ENCODE peak calls at places on chromosomes 16 and 17, in four cellular contexts. One of them, this sample, is unnamed.

GRCh38 chr17:78019367-78019975 is 61.0 kb downstream of the TNRC6C start:
- DNase-seq in HL-60: no peak
- DNase-seq in M059J: peak
- DNase-seq in GM04504: no peak
- DNase-seq in this sample: no peak

GRCh38 chr16:46582313-46582712 is 38.9 kb downstream of the SHCBP1 start:
- DNase-seq in M059J: no peak
- DNase-seq in GM04504: no peak
- DNase-seq in HL-60: no peak
- DNase-seq in this sample: no peak

GRCh38 chr17:71224824-71225575 is 895.8 kb upstream of the SOX9 start:
- DNase-seq in M059J: peak
- DNase-seq in HL-60: no peak
- DNase-seq in GM04504: no peak
- DNase-seq in this sample: no peak

GRCh38 chr17:33401253-33401652 is 108.2 kb upstream of the ASIC2 start:
- DNase-seq in HL-60: no peak
- DNase-seq in GM04504: no peak
- DNase-seq in M059J: no peak
- DNase-seq in this sample: no peak

GRCh38 chr16:87526238-87526947 is 33.6 kb upstream of the ZCCHC14 start:
- DNase-seq in M059J: no peak
- DNase-seq in HL-60: no peak
- DNase-seq in GM04504: no peak
- DNase-seq in this sample: no peak

GRCh38 chr16:88077328-88078108 is 126.3 kb downstream of the BANP start:
- DNase-seq in HL-60: no peak
- DNase-seq in M059J: no peak
- DNase-seq in GM04504: no peak
- DNase-seq in this sample: no peak

GRCh38 chr17:62860962-62861873 is 53.1 kb upstream of the MARCHF10 start:
- DNase-seq in HL-60: no peak
- DNase-seq in M059J: no peak
- DNase-seq in GM04504: no peak
- DNase-seq in this sample: no peak

GRCh38 chr16:66928702-66929388 is 3.5 kb upstream of the RRAD start:
- DNase-seq in HL-60: no peak
- DNase-seq in GM04504: no peak
- DNase-seq in M059J: peak
- DNase-seq in this sample: no peak

GRCh38 chr16:84532299-84532724 is 27.9 kb upstream of the MEAK7 start:
- DNase-seq in M059J: peak
- DNase-seq in HL-60: no peak
- DNase-seq in GM04504: peak
- DNase-seq in this sample: peak

GRCh38 chr17:29771561-29771960 is 148.8 kb upstream of the CORO6 start:
- DNase-seq in GM04504: no peak
- DNase-seq in HL-60: no peak
- DNase-seq in M059J: no peak
- DNase-seq in this sample: no peak

GRCh38 chr17:68295086-68295485 is 3.8 kb downstream of the ARSG start:
- DNase-seq in M059J: no peak
- DNase-seq in GM04504: no peak
- DNase-seq in HL-60: no peak
- DNase-seq in this sample: no peak

GRCh38 chr17:15289285-15290185 is 24.4 kb upstream of the PMP22 start:
- DNase-seq in M059J: peak
- DNase-seq in HL-60: no peak
- DNase-seq in GM04504: no peak
- DNase-seq in this sample: peak

GRCh38 chr17:36598951-36599401 is 2.4 kb upstream of the MRM1 start:
- DNase-seq in HL-60: no peak
- DNase-seq in GM04504: no peak
- DNase-seq in M059J: no peak
- DNase-seq in this sample: no peak

GRCh38 chr16:85419503-85420408 is 193.4 kb upstream of the GSE1 start:
- DNase-seq in GM04504: no peak
- DNase-seq in HL-60: no peak
- DNase-seq in M059J: no peak
- DNase-seq in this sample: no peak

GRCh38 chr16:85210423-85211169 is 98.3 kb upstream of the CIBAR2 start:
- DNase-seq in HL-60: no peak
- DNase-seq in M059J: peak
- DNase-seq in GM04504: no peak
- DNase-seq in this sample: peak

GRCh38 chr17:78403822-78404221 is 25.4 kb downstream of the PGS1 start:
- DNase-seq in M059J: no peak
- DNase-seq in HL-60: no peak
- DNase-seq in GM04504: no peak
- DNase-seq in this sample: no peak

GRCh38 chr17:37610971-37611370 is 1.8 kb upstream of the SYNRG start:
- DNase-seq in M059J: no peak
- DNase-seq in GM04504: no peak
- DNase-seq in HL-60: no peak
- DNase-seq in this sample: no peak

GRCh38 chr17:10616502-10617119 is 40.5 kb downstream of the MYH3 start:
- DNase-seq in M059J: peak
- DNase-seq in HL-60: no peak
- DNase-seq in GM04504: no peak
- DNase-seq in this sample: peak

GRCh38 chr17:2266045-2266864 is 37.3 kb downstream of the SMG6 start:
- DNase-seq in HL-60: peak
- DNase-seq in GM04504: no peak
- DNase-seq in M059J: no peak
- DNase-seq in this sample: no peak

This sample was measured in HS-5.